ENCODE peak calls at places on chromosomes 3 and 15, in five cellular contexts. A is cardiac fibroblast; W is left cardiac atrium; Y is activated CD4-positive, alpha-beta T cell treated with anti-CD3 and anti-CD28 coated beads for 1 hour; J is ovary. F is an unnamed sample.

GRCh38 chr3:42505849-42506410 is 3.5 kb downstream of the VIPR1 start:
- DNase-seq in A (no peak), W (no peak), Y (no peak), J (no peak), F (no peak)

GRCh38 chr3:45583021-45583851 is 11.3 kb upstream of the LIMD1 start:
- DNase-seq in A (peak), W (peak), Y (no peak), J (peak), F (no peak)

GRCh38 chr3:129010316-129010956 is 9.3 kb downstream of the EFCC1 start:
- DNase-seq in A (no peak), W (no peak), Y (no peak), J (no peak), F (no peak)

GRCh38 chr3:20185364-20185732 is 658 bp downstream of the SGO1 start:
- DNase-seq in A (peak), W (no peak), Y (no peak), J (no peak), F (no peak)

GRCh38 chr3:47874438-47874837 is 71.5 kb downstream of the DHX30 start:
- DNase-seq in A (no peak), W (no peak), Y (no peak), J (no peak), F (no peak)

GRCh38 chr15:83193721-83194120 is 13.9 kb downstream of the HDGFL3 start:
- DNase-seq in A (no peak), W (no peak), Y (no peak), J (no peak), F (no peak)

GRCh38 chr3:5166846-5167245 is 20.7 kb upstream of the EDEM1 start:
- DNase-seq in A (no peak), W (no peak), Y (no peak), J (no peak), F (no peak)

GRCh38 chr3:76585794-76586392 is 454.0 kb upstream of the ROBO2 start:
- DNase-seq in A (peak), W (no peak), Y (no peak), J (no peak), F (no peak)

GRCh38 chr15:73602444-73602843 is 30.7 kb downstream of the NPTN start:
- DNase-seq in A (no peak), W (no peak), Y (no peak), J (no peak), F (no peak)

GRCh38 chr3:143585720-143586456 is 262.4 kb downstream of the SLC9A9 start:
- DNase-seq in A (no peak), W (no peak), Y (no peak), J (no peak), F (no peak)

GRCh38 chr3:131501949-131502348 is 822 bp downstream of the MRPL3 start:
- DNase-seq in A (peak), W (no peak), Y (no peak), J (no peak), F (no peak)

GRCh38 chr3:150106752-150107428 is 136.2 kb upstream of the PFN2 start:
- DNase-seq in A (peak), W (no peak), Y (no peak), J (no peak), F (no peak)

GRCh38 chr3:192879346-192880031 is 38.2 kb downstream of the MB21D2 start:
- DNase-seq in A (peak), W (no peak), Y (no peak), J (peak), F (no peak)

GRCh38 chr3:149417174-149417573 is 39.7 kb upstream of the TM4SF1 start:
- DNase-seq in A (no peak), W (no peak), Y (no peak), J (no peak), F (no peak)

GRCh38 chr15:77028451-77029165 is 33.7 kb downstream of the PSTPIP1 start:
- DNase-seq in A (no peak), W (peak), Y (no peak), J (peak), F (no peak)

GRCh38 chr3:187318819-187319616 is 27.5 kb upstream of the MASP1 start:
- DNase-seq in A (peak), W (peak), Y (peak), J (peak), F (peak)

GRCh38 chr3:100650651-100651611 is 41.5 kb downstream of the ADGRG7 start:
- DNase-seq in A (peak), W (no peak), Y (no peak), J (no peak), F (no peak)

GRCh38 chr3:157494581-157495281 is 8.5 kb downstream of the VEPH1 start:
- DNase-seq in A (no peak), W (no peak), Y (no peak), J (no peak), F (no peak)

GRCh38 chr3:123559040-123559861 is 25.6 kb downstream of the HACD2 start:
- DNase-seq in A (peak), W (no peak), Y (no peak), J (no peak), F (peak)

GRCh38 chr3:31358473-31359075 is 174.2 kb upstream of the STT3B start:
- DNase-seq in A (no peak), W (no peak), Y (no peak), J (no peak), F (no peak)

GRCh38 chr3:41683666-41684350 is 278.1 kb downstream of the ULK4 start:
- DNase-seq in A (peak), W (no peak), Y (no peak), J (no peak), F (no peak)

GRCh38 chr15:58549013-58549779 is 117.4 kb downstream of the LIPC start:
- DNase-seq in A (no peak), W (no peak), Y (no peak), J (no peak), F (no peak)

GRCh38 chr3:125151437-125151806 is 61.1 kb downstream of the SLC12A8 start:
- DNase-seq in A (no peak), W (no peak), Y (no peak), J (no peak), F (no peak)

GRCh38 chr15:77026501-77027110 is 31.7 kb downstream of the PSTPIP1 start:
- DNase-seq in A (no peak), W (peak), Y (peak), J (peak), F (no peak)

GRCh38 chr3:111859061-111859973 is at the start of gene PHLDB2:
- DNase-seq in A (peak), W (peak), Y (peak), J (peak), F (no peak)

GRCh38 chr3:27720899-27721716 is 1.0 kb downstream of the EOMES start:
- DNase-seq in A (no peak), W (no peak), Y (no peak), J (no peak), F (no peak)

GRCh38 chr3:129573493-129573892 is 30.5 kb downstream of the H1-8 start:
- DNase-seq in A (no peak), W (no peak), Y (no peak), J (no peak), F (no peak)

GRCh38 chr3:53084310-53085001 is 38.6 kb upstream of the SFMBT1 start:
- DNase-seq in A (no peak), W (peak), Y (no peak), J (peak), F (no peak)

GRCh38 chr3:45487508-45487907 is 99.1 kb downstream of the LARS2 start:
- DNase-seq in A (no peak), W (no peak), Y (no peak), J (no peak), F (no peak)

GRCh38 chr3:183515968-183516851 is 39.3 kb downstream of the KLHL6 start:
- DNase-seq in A (no peak), W (no peak), Y (peak), J (no peak), F (no peak)